ENCODE peak calls at places on chromosomes 4 and X, in ten cellular contexts. One of them, this sample, is unnamed.

GRCh38 chr4:88891636-88892035 is 165.3 kb downstream of the FAM13A start:
- DNase-seq in cardiac muscle cell: no peak
- DNase-seq in cardiac fibroblast: no peak
- DNase-seq in hepatocyte: no peak
- DNase-seq in psoas muscle: no peak
- DNase-seq in trophoblast cell: no peak
- DNase-seq in Jurkat, Clone E6-1: no peak
- DNase-seq in adipocyte: no peak
- DNase-seq in upper lobe of right lung: no peak
- DNase-seq in lower lobe of right lung: no peak
- DNase-seq in this sample: no peak

GRCh38 chrX:84219551-84219950 is 31.6 kb upstream of the RPS6KA6 start:
- DNase-seq in psoas muscle: no peak
- DNase-seq in cardiac fibroblast: no peak
- DNase-seq in trophoblast cell: no peak
- DNase-seq in Jurkat, Clone E6-1: no peak
- DNase-seq in lower lobe of right lung: no peak
- DNase-seq in upper lobe of right lung: no peak
- DNase-seq in hepatocyte: no peak
- DNase-seq in adipocyte: no peak
- DNase-seq in cardiac muscle cell: no peak
- DNase-seq in this sample: no peak

GRCh38 chr4:98618670-98619069 is 39.7 kb downstream of the TSPAN5 start:
- DNase-seq in hepatocyte: no peak
- DNase-seq in cardiac muscle cell: no peak
- DNase-seq in adipocyte: no peak
- DNase-seq in trophoblast cell: no peak
- DNase-seq in Jurkat, Clone E6-1: no peak
- DNase-seq in cardiac fibroblast: no peak
- DNase-seq in psoas muscle: no peak
- DNase-seq in lower lobe of right lung: no peak
- DNase-seq in upper lobe of right lung: no peak
- DNase-seq in this sample: no peak

GRCh38 chr4:73615613-73616012 is 4.6 kb downstream of the RASSF6 start:
- DNase-seq in cardiac fibroblast: no peak
- DNase-seq in cardiac muscle cell: peak
- DNase-seq in upper lobe of right lung: no peak
- DNase-seq in psoas muscle: no peak
- DNase-seq in adipocyte: no peak
- DNase-seq in hepatocyte: peak
- DNase-seq in lower lobe of right lung: no peak
- DNase-seq in trophoblast cell: peak
- DNase-seq in Jurkat, Clone E6-1: no peak
- DNase-seq in this sample: no peak

GRCh38 chr4:126733301-126733700 is 899.5 kb upstream of the INTU start:
- DNase-seq in cardiac fibroblast: no peak
- DNase-seq in adipocyte: peak
- DNase-seq in lower lobe of right lung: no peak
- DNase-seq in Jurkat, Clone E6-1: no peak
- DNase-seq in trophoblast cell: no peak
- DNase-seq in psoas muscle: no peak
- DNase-seq in hepatocyte: no peak
- DNase-seq in upper lobe of right lung: no peak
- DNase-seq in cardiac muscle cell: no peak
- DNase-seq in this sample: no peak

GRCh38 chrX:146481735-146482134 is 327.8 kb upstream of the CXorf51B start:
- DNase-seq in hepatocyte: no peak
- DNase-seq in lower lobe of right lung: no peak
- DNase-seq in psoas muscle: no peak
- DNase-seq in upper lobe of right lung: no peak
- DNase-seq in cardiac fibroblast: no peak
- DNase-seq in Jurkat, Clone E6-1: no peak
- DNase-seq in adipocyte: no peak
- DNase-seq in cardiac muscle cell: no peak
- DNase-seq in trophoblast cell: no peak
- DNase-seq in this sample: no peak

GRCh38 chr4:41362647-41363383 is 106.1 kb downstream of the UCHL1 start:
- DNase-seq in cardiac fibroblast: no peak
- DNase-seq in cardiac muscle cell: no peak
- DNase-seq in upper lobe of right lung: no peak
- DNase-seq in adipocyte: no peak
- DNase-seq in psoas muscle: no peak
- DNase-seq in Jurkat, Clone E6-1: no peak
- DNase-seq in trophoblast cell: no peak
- DNase-seq in hepatocyte: no peak
- DNase-seq in lower lobe of right lung: no peak
- DNase-seq in this sample: no peak

GRCh38 chr4:13329963-13330362 is 154.2 kb downstream of the RAB28 start:
- DNase-seq in psoas muscle: no peak
- DNase-seq in upper lobe of right lung: no peak
- DNase-seq in adipocyte: peak
- DNase-seq in trophoblast cell: no peak
- DNase-seq in hepatocyte: no peak
- DNase-seq in Jurkat, Clone E6-1: no peak
- DNase-seq in lower lobe of right lung: no peak
- DNase-seq in cardiac muscle cell: no peak
- DNase-seq in cardiac fibroblast: peak
- DNase-seq in this sample: peak

GRCh38 chr4:140151700-140152014 is 2.3 kb downstream of the MAML3 start:
- DNase-seq in cardiac muscle cell: peak
- DNase-seq in adipocyte: peak
- DNase-seq in lower lobe of right lung: peak
- DNase-seq in cardiac fibroblast: peak
- DNase-seq in psoas muscle: peak
- DNase-seq in Jurkat, Clone E6-1: peak
- DNase-seq in trophoblast cell: peak
- DNase-seq in hepatocyte: peak
- DNase-seq in upper lobe of right lung: peak
- DNase-seq in this sample: peak

GRCh38 chr4:30828290-30828926 is 108.2 kb downstream of the PCDH7 start:
- DNase-seq in cardiac fibroblast: peak
- DNase-seq in cardiac muscle cell: no peak
- DNase-seq in adipocyte: peak
- DNase-seq in Jurkat, Clone E6-1: no peak
- DNase-seq in trophoblast cell: no peak
- DNase-seq in lower lobe of right lung: no peak
- DNase-seq in hepatocyte: no peak
- DNase-seq in psoas muscle: no peak
- DNase-seq in upper lobe of right lung: no peak
- DNase-seq in this sample: no peak

GRCh38 chr4:25908491-25908901 is 5.5 kb upstream of the SMIM20 start:
- DNase-seq in upper lobe of right lung: no peak
- DNase-seq in cardiac muscle cell: no peak
- DNase-seq in adipocyte: peak
- DNase-seq in cardiac fibroblast: peak
- DNase-seq in trophoblast cell: peak
- DNase-seq in Jurkat, Clone E6-1: no peak
- DNase-seq in psoas muscle: no peak
- DNase-seq in hepatocyte: peak
- DNase-seq in lower lobe of right lung: no peak
- DNase-seq in this sample: peak

GRCh38 chr4:128333309-128334006 is 45.8 kb upstream of the PGRMC2 start:
- DNase-seq in lower lobe of right lung: no peak
- DNase-seq in upper lobe of right lung: no peak
- DNase-seq in psoas muscle: no peak
- DNase-seq in cardiac fibroblast: no peak
- DNase-seq in cardiac muscle cell: peak
- DNase-seq in Jurkat, Clone E6-1: no peak
- DNase-seq in hepatocyte: no peak
- DNase-seq in adipocyte: no peak
- DNase-seq in trophoblast cell: no peak
- DNase-seq in this sample: no peak

GRCh38 chrX:24113161-24113560 is 36.4 kb upstream of the ZFX start:
- DNase-seq in adipocyte: peak
- DNase-seq in cardiac fibroblast: no peak
- DNase-seq in psoas muscle: no peak
- DNase-seq in lower lobe of right lung: no peak
- DNase-seq in cardiac muscle cell: no peak
- DNase-seq in hepatocyte: no peak
- DNase-seq in upper lobe of right lung: no peak
- DNase-seq in trophoblast cell: no peak
- DNase-seq in Jurkat, Clone E6-1: no peak
- DNase-seq in this sample: peak

GRCh38 chr4:165478260-165478659 is 99.5 kb downstream of the CPE start:
- DNase-seq in psoas muscle: no peak
- DNase-seq in adipocyte: no peak
- DNase-seq in upper lobe of right lung: no peak
- DNase-seq in trophoblast cell: no peak
- DNase-seq in hepatocyte: no peak
- DNase-seq in cardiac fibroblast: no peak
- DNase-seq in cardiac muscle cell: no peak
- DNase-seq in lower lobe of right lung: no peak
- DNase-seq in Jurkat, Clone E6-1: no peak
- DNase-seq in this sample: peak

DNA sequence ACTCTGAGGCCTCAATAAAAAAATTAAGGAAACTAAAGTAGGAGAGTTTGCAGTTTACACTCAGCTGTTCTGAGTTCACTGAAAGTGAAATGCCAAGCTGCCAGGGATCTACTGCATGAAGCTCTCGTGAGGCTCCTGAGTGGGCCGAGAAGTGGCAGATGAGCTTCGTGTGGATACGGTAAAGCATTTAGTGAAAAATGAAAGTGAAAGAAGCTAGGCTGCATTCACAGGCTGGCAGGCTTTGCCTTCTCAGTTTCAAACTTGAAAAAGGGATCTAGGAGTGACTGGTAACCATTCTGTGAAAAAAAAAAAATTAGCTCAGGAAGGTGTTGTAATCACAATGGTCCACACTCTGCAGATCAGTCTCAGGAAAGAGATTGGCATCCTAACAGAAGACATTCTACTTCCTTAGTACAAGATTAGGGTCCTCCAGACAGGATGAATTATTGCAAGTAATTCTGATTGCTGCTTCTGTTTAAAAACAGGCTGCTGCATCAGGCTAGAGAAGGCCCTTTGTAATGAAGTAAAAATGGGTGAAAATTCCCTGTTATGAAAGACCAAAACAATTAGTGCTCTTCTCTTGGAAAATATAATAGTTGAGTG is 679.9 kb downstream of the RPA4 start:
- DNase-seq in upper lobe of right lung: no peak
- DNase-seq in Jurkat, Clone E6-1: peak
- DNase-seq in cardiac fibroblast: peak
- DNase-seq in hepatocyte: peak
- DNase-seq in cardiac muscle cell: no peak
- DNase-seq in lower lobe of right lung: peak
- DNase-seq in adipocyte: peak
- DNase-seq in psoas muscle: no peak
- DNase-seq in trophoblast cell: peak
- DNase-seq in this sample: peak
- H3K4me3 ChIP-seq in upper lobe of right lung: peak
- H3K4me3 ChIP-seq in Jurkat, Clone E6-1: peak
- H3K4me3 ChIP-seq in cardiac fibroblast: peak
- H3K4me3 ChIP-seq in hepatocyte: peak
- H3K4me3 ChIP-seq in cardiac muscle cell: no peak
- H3K4me3 ChIP-seq in lower lobe of right lung: peak
- H3K4me3 ChIP-seq in adipocyte: peak
- H3K4me3 ChIP-seq in psoas muscle: peak
- H3K4me3 ChIP-seq in trophoblast cell: no peak
- H3K4me3 ChIP-seq in this sample: peak

DNA sequence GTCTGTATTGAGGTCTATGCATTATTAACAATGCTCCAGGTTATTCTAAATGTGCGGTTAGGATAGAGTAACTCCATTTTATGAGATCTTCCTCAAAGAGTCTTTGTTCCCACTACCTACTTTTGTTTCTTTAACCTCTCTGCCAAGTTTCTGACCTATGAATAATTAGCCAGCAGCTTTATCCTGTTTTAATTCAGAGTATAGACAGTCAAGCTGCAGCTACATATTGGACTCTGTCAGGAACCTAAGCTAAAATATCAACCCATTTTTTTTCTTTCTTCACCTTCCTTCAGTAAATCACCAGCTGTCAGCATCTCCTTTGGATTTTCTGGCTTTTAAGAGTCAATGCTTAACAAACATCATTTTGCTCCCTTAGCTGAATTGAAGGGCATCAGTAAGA is 72.3 kb downstream of the TMEM47 start:
- DNase-seq in trophoblast cell: no peak
- DNase-seq in psoas muscle: no peak
- DNase-seq in hepatocyte: no peak
- DNase-seq in cardiac muscle cell: no peak
- DNase-seq in Jurkat, Clone E6-1: no peak
- DNase-seq in cardiac fibroblast: no peak
- DNase-seq in adipocyte: no peak
- DNase-seq in upper lobe of right lung: no peak
- DNase-seq in lower lobe of right lung: no peak
- DNase-seq in this sample: no peak
- H3K4me3 ChIP-seq in trophoblast cell: no peak
- H3K4me3 ChIP-seq in psoas muscle: no peak
- H3K4me3 ChIP-seq in hepatocyte: no peak
- H3K4me3 ChIP-seq in cardiac muscle cell: no peak
- H3K4me3 ChIP-seq in Jurkat, Clone E6-1: no peak
- H3K4me3 ChIP-seq in cardiac fibroblast: no peak
- H3K4me3 ChIP-seq in adipocyte: no peak
- H3K4me3 ChIP-seq in upper lobe of right lung: no peak
- H3K4me3 ChIP-seq in lower lobe of right lung: no peak
- H3K4me3 ChIP-seq in this sample: no peak

GRCh38 chrX:108900333-108900732 is 164.0 kb upstream of the IRS4 start:
- DNase-seq in lower lobe of right lung: no peak
- DNase-seq in trophoblast cell: no peak
- DNase-seq in adipocyte: no peak
- DNase-seq in psoas muscle: no peak
- DNase-seq in hepatocyte: no peak
- DNase-seq in Jurkat, Clone E6-1: no peak
- DNase-seq in cardiac muscle cell: no peak
- DNase-seq in upper lobe of right lung: no peak
- DNase-seq in cardiac fibroblast: no peak
- DNase-seq in this sample: no peak
- H3K4me3 ChIP-seq in lower lobe of right lung: no peak
- H3K4me3 ChIP-seq in trophoblast cell: no peak
- H3K4me3 ChIP-seq in adipocyte: no peak
- H3K4me3 ChIP-seq in psoas muscle: no peak
- H3K4me3 ChIP-seq in hepatocyte: no peak
- H3K4me3 ChIP-seq in Jurkat, Clone E6-1: no peak
- H3K4me3 ChIP-seq in cardiac muscle cell: no peak
- H3K4me3 ChIP-seq in upper lobe of right lung: no peak
- H3K4me3 ChIP-seq in cardiac fibroblast: no peak
- H3K4me3 ChIP-seq in this sample: no peak

DNA sequence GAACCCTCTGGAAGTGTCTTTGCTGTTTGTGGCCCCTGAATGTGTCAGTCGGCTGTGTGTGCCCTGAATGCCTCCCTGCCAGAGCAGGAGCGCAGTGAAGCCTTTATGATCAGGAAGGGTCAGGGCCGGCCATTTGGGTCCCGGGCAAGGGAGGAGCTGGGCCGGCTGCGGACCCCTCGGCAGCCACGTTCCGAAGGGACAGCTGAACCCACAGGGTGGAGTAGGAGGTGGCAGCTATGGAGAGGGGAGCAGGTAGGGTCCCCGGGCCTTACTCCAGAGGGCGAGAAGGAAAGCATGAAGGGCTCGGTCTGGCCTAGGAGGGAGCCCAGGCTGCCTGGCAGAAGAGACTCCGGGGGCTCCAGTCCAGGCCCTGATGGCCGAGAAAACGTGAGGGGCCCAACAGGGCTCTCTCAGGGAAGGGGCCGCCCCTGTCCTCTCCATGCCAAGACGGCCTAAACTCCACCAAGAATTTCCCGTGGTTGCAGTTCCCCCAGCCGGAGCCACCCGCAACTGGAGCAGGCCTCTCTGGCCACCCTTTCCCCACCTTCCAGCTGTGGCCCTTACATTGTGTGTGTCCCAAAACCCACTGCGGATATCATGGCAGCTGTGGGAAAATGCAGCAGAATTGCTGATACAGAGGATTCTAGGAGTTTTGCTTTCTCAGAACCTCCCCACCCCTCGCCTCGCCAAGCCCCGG is 182.2 kb upstream of the STK26 start:
- DNase-seq in upper lobe of right lung: no peak
- DNase-seq in hepatocyte: no peak
- DNase-seq in Jurkat, Clone E6-1: no peak
- DNase-seq in adipocyte: no peak
- DNase-seq in psoas muscle: no peak
- DNase-seq in trophoblast cell: no peak
- DNase-seq in cardiac fibroblast: no peak
- DNase-seq in lower lobe of right lung: no peak
- DNase-seq in cardiac muscle cell: no peak
- DNase-seq in this sample: no peak
- H3K4me3 ChIP-seq in upper lobe of right lung: no peak
- H3K4me3 ChIP-seq in hepatocyte: no peak
- H3K4me3 ChIP-seq in Jurkat, Clone E6-1: no peak
- H3K4me3 ChIP-seq in adipocyte: no peak
- H3K4me3 ChIP-seq in psoas muscle: no peak
- H3K4me3 ChIP-seq in trophoblast cell: no peak
- H3K4me3 ChIP-seq in cardiac fibroblast: no peak
- H3K4me3 ChIP-seq in lower lobe of right lung: no peak
- H3K4me3 ChIP-seq in cardiac muscle cell: no peak
- H3K4me3 ChIP-seq in this sample: no peak